ENCODE peak calls at places on chromosome 21, in four cellular contexts. One of them, this sample, is unnamed.

GRCh38 chr21:10425856-10426255 is 95.5 kb upstream of the TPTE start:
- DNase-seq in GM12878: no peak
- DNase-seq in HepG2: no peak
- DNase-seq in H1: no peak
- DNase-seq in this sample: no peak

GRCh38 chr21:32414579-32415358 is 2.3 kb downstream of the EVA1C start:
- DNase-seq in H1: no peak
- DNase-seq in HepG2: no peak
- DNase-seq in GM12878: no peak
- DNase-seq in this sample: no peak

GRCh38 chr21:36156815-36157670 is at the start of gene DOP1B:
- DNase-seq in H1: no peak
- DNase-seq in HepG2: no peak
- DNase-seq in GM12878: no peak
- DNase-seq in this sample: no peak

GRCh38 chr21:22352088-22352487 is 1353.9 kb downstream of the NCAM2 start:
- DNase-seq in GM12878: no peak
- DNase-seq in HepG2: no peak
- DNase-seq in H1: no peak
- DNase-seq in this sample: no peak

GRCh38 chr21:42200906-42201614 is 17.9 kb upstream of the ABCG1 start:
- DNase-seq in HepG2: no peak
- DNase-seq in GM12878: no peak
- DNase-seq in H1: no peak
- DNase-seq in this sample: no peak

GRCh38 chr21:35609263-35609662 is 451.1 kb downstream of the SETD4 start:
- DNase-seq in HepG2: no peak
- DNase-seq in H1: no peak
- DNase-seq in GM12878: no peak
- DNase-seq in this sample: no peak

GRCh38 chr21:37905291-37905690 is 11.0 kb downstream of the KCNJ6 start:
- DNase-seq in H1: no peak
- DNase-seq in GM12878: no peak
- DNase-seq in HepG2: no peak
- DNase-seq in this sample: no peak

GRCh38 chr21:42061866-42062542 is 9.1 kb upstream of the UMODL1 start:
- DNase-seq in H1: no peak
- DNase-seq in HepG2: no peak
- DNase-seq in GM12878: no peak
- DNase-seq in this sample: no peak

GRCh38 chr21:16258834-16259611 is 529.2 kb downstream of the USP25 start:
- DNase-seq in H1: no peak
- DNase-seq in GM12878: no peak
- DNase-seq in HepG2: no peak
- DNase-seq in this sample: no peak

GRCh38 chr21:29007801-29008200 is 11.3 kb downstream of the RWDD2B start:
- DNase-seq in HepG2: no peak
- DNase-seq in H1: no peak
- DNase-seq in GM12878: no peak
- DNase-seq in this sample: no peak

GRCh38 chr21:15967661-15968060 is 237.9 kb downstream of the USP25 start:
- DNase-seq in GM12878: no peak
- DNase-seq in H1: peak
- DNase-seq in HepG2: no peak
- DNase-seq in this sample: peak

GRCh38 chr21:32717851-32718316 is 9.9 kb downstream of the SYNJ1 start:
- DNase-seq in GM12878: no peak
- DNase-seq in HepG2: no peak
- DNase-seq in H1: no peak
- DNase-seq in this sample: no peak

GRCh38 chr21:36783612-36784383 is 84.9 kb downstream of the SIM2 start:
- DNase-seq in GM12878: no peak
- DNase-seq in H1: no peak
- DNase-seq in HepG2: peak
- DNase-seq in this sample: no peak

GRCh38 chr21:34129039-34129891 is 55.9 kb downstream of the MRPS6 start:
- DNase-seq in H1: peak
- DNase-seq in GM12878: no peak
- DNase-seq in HepG2: no peak
- DNase-seq in this sample: peak

GRCh38 chr21:25494804-25495203 is 112.5 kb downstream of the MRPL39 start:
- DNase-seq in HepG2: no peak
- DNase-seq in H1: no peak
- DNase-seq in GM12878: no peak
- DNase-seq in this sample: no peak

GRCh38 chr21:15682182-15682895 is 47.4 kb upstream of the USP25 start:
- DNase-seq in GM12878: no peak
- DNase-seq in H1: no peak
- DNase-seq in HepG2: peak
- DNase-seq in this sample: no peak

GRCh38 chr21:25858328-25858727 is 123.6 kb downstream of the GABPA start:
- DNase-seq in H1: no peak
- DNase-seq in GM12878: no peak
- DNase-seq in HepG2: no peak
- DNase-seq in this sample: no peak

GRCh38 chr21:14754259-14754604 is 208.1 kb upstream of the SAMSN1 start:
- DNase-seq in H1: no peak
- DNase-seq in HepG2: no peak
- DNase-seq in GM12878: no peak
- DNase-seq in this sample: no peak

GRCh38 chr21:15363921-15364320 is 299.1 kb upstream of the NRIP1 start:
- DNase-seq in H1: no peak
- DNase-seq in GM12878: no peak
- DNase-seq in HepG2: no peak
- DNase-seq in this sample: no peak

GRCh38 chr21:25329227-25329626 is 278.1 kb downstream of the MRPL39 start:
- DNase-seq in HepG2: no peak
- DNase-seq in H1: no peak
- DNase-seq in GM12878: no peak
- DNase-seq in this sample: no peak

GRCh38 chr21:28734522-28735175 is 258.0 kb downstream of the LTN1 start:
- DNase-seq in GM12878: no peak
- DNase-seq in H1: no peak
- DNase-seq in HepG2: no peak
- DNase-seq in this sample: no peak

GRCh38 chr21:33543505-33544129 is 779 bp downstream of the SON start:
- DNase-seq in GM12878: no peak
- DNase-seq in H1: no peak
- DNase-seq in HepG2: no peak
- DNase-seq in this sample: no peak

GRCh38 chr21:36747114-36747814 is 48.3 kb downstream of the SIM2 start:
- DNase-seq in HepG2: no peak
- DNase-seq in H1: no peak
- DNase-seq in GM12878: no peak
- DNase-seq in this sample: no peak

GRCh38 chr21:36254106-36254941 is 65.7 kb upstream of the MORC3 start:
- DNase-seq in HepG2: peak
- DNase-seq in GM12878: no peak
- DNase-seq in H1: no peak
- DNase-seq in this sample: peak

GRCh38 chr21:25708467-25709065 is 26.1 kb downstream of the ATP5PF start:
- DNase-seq in GM12878: no peak
- DNase-seq in HepG2: peak
- DNase-seq in H1: no peak
- DNase-seq in this sample: no peak

GRCh38 chr21:8989883-8990325 is 1531.5 kb upstream of the TPTE start:
- DNase-seq in HepG2: peak
- DNase-seq in H1: no peak
- DNase-seq in GM12878: no peak
- DNase-seq in this sample: no peak

GRCh38 chr21:32351428-32351827 is 41.4 kb downstream of the URB1 start:
- DNase-seq in H1: no peak
- DNase-seq in HepG2: no peak
- DNase-seq in GM12878: no peak
- DNase-seq in this sample: no peak

GRCh38 chr21:42120904-42121535 is 49.9 kb downstream of the UMODL1 start:
- DNase-seq in GM12878: no peak
- DNase-seq in H1: no peak
- DNase-seq in HepG2: no peak
- DNase-seq in this sample: peak

GRCh38 chr21:33024278-33025103 is 1.2 kb upstream of the OLIG2 start:
- DNase-seq in H1: no peak
- DNase-seq in GM12878: no peak
- DNase-seq in HepG2: no peak
- DNase-seq in this sample: no peak

GRCh38 chr21:33266050-33266783 is at the start of gene IL10RB:
- DNase-seq in HepG2: peak
- DNase-seq in H1: peak
- DNase-seq in GM12878: peak
- DNase-seq in this sample: peak

GRCh38 chr21:15809818-15810217 is 80.0 kb downstream of the USP25 start:
- DNase-seq in GM12878: no peak
- DNase-seq in H1: no peak
- DNase-seq in HepG2: no peak
- DNase-seq in this sample: no peak

GRCh38 chr21:37463083-37463780 is 96.7 kb downstream of the DYRK1A start:
- DNase-seq in H1: no peak
- DNase-seq in HepG2: peak
- DNase-seq in GM12878: peak
- DNase-seq in this sample: no peak

GRCh38 chr21:17798796-17799195 is 20.4 kb downstream of the C21orf91 start:
- DNase-seq in GM12878: no peak
- DNase-seq in HepG2: no peak
- DNase-seq in H1: no peak
- DNase-seq in this sample: no peak
- TF ChIP-seq YY1 in GM12878: no peak
- TF ChIP-seq YY1 in HepG2: no peak
- TF ChIP-seq YY1 in H1: no peak
- TF ChIP-seq YY1 in this sample: no peak

DNA sequence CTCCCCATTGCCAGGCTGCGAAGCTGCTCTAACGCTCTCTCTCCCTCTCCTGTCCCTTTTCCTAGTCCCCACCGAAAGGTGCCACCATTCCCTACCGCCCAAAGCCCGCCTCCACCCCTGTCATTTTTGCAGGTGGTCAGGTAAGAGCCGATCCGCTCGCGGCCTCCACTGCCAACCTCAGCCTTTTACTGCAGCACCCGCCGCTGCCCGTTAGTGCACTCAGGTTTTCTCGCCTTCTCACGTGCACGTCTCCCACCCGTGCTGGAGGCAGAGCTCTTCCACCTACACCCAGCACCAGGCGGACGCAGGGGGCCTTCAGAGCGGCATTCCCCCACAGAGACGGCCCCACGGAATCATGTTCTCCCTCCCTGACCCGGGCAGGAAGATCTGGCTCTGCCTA is 67.7 kb upstream of the COL6A1 start:
- DNase-seq in GM12878: no peak
- DNase-seq in HepG2: no peak
- DNase-seq in H1: no peak
- DNase-seq in this sample: no peak
- H3K9ac ChIP-seq in GM12878: no peak
- H3K9ac ChIP-seq in HepG2: no peak
- H3K9ac ChIP-seq in H1: no peak
- H3K9ac ChIP-seq in this sample: no peak

DNA sequence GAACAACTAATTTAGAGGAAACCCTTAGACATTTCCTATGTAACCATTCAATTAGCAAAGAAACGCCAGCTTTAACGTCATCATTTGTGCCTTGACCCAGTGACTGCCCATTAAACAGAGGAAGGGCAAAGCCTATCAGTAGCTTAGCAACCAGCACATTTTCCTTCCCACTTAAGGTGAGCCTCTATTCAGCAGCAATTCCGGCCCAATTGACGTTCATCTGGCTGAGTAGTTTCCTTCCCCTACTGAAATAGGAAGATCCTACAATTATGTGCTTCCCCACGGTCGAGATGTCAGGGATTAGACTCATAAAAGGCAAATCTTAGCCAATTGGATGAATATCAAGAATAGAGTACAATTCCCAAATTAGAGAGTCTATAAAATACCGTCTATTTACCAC is 482.1 kb upstream of the ADAMTS5 start:
- DNase-seq in HepG2: no peak
- DNase-seq in H1: no peak
- DNase-seq in GM12878: no peak
- DNase-seq in this sample: no peak
- TF ChIP-seq SUZ12 in HepG2: no peak
- TF ChIP-seq SUZ12 in H1: no peak
- TF ChIP-seq SUZ12 in GM12878: no peak
- TF ChIP-seq SUZ12 in this sample: no peak

DNA sequence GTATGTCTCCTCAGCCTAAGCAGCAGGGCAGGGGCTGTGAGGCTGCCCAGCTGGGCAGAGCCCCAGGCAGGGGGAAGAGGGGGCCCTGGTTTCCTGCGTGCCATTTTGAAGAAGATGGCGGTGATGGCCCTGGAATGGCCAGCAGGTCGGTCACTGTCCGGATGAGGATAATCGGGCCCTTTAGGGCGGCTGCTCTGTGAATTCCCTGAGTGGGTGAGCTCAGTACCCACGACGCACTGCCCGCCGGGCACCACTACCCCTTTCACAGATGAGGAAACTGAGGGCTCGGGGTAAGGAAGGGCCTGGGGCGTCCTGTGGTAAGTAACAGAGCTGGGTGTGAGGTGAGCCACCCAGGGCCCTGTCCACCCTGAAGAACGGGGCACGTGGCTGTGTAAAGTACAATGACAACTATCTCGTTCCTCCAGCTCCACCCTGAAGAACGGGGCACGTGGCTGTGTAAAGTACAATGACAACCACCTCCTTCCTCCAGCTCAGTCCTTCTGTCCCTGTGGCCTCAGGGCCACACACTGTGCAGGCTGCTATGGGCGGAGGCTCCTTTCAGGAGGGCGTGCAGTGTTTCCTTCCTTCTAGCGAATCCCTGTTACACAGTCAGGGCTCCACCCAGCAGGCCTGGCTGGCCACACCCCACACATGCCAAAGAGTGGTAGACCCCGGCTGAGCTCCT is 23.2 kb downstream of the ITGB2 start:
- DNase-seq in H1: no peak
- DNase-seq in HepG2: no peak
- DNase-seq in GM12878: no peak
- DNase-seq in this sample: peak
- TF ChIP-seq YY1 in H1: no peak
- TF ChIP-seq YY1 in HepG2: no peak
- TF ChIP-seq YY1 in GM12878: no peak
- TF ChIP-seq YY1 in this sample: no peak

GRCh38 chr21:39003982-39004775 is 179.1 kb downstream of the PSMG1 start:
- DNase-seq in HepG2: no peak
- DNase-seq in GM12878: no peak
- DNase-seq in H1: no peak
- DNase-seq in this sample: no peak
- H3K9ac ChIP-seq in HepG2: no peak
- H3K9ac ChIP-seq in GM12878: no peak
- H3K9ac ChIP-seq in H1: no peak
- H3K9ac ChIP-seq in this sample: no peak

DNA sequence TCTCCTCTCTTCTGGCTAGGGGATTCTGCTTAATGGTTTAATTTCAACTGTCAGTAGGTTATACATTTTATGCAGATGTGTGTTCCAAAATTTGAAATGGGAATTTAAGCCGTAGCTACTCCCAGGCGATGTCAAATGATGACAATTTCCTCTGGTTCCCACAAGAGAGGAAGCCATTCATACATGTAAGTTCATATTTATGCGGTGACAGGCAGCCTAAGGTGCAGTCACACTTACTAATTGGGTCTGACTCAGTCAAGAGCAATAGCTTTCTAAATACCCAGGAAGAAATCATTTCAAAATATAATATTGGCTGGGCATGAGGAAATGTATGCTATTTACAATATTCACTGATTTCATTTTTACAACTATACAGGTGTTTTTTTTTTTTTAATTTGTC is 1.3 kb downstream of the DSCAM start:
- DNase-seq in HepG2: no peak
- DNase-seq in GM12878: no peak
- DNase-seq in H1: no peak
- DNase-seq in this sample: no peak
- TF ChIP-seq SUZ12 in HepG2: no peak
- TF ChIP-seq SUZ12 in GM12878: no peak
- TF ChIP-seq SUZ12 in H1: no peak
- TF ChIP-seq SUZ12 in this sample: no peak